ENCODE peak calls at places on chromosomes 12 and 14, in four cellular contexts. I is activated B cell treated with CpG ODN at 0.5 μM for 24 hours, Z is lower leg skin, E is A673. P is an unnamed sample.

GRCh38 chr12:132837693-132838463 is 9.2 kb upstream of the GOLGA3 start:
- DNase-seq in I (no peak), Z (no peak), E (no peak), P (peak; percentile 57)

GRCh38 chr12:12086331-12086730 is 15.6 kb downstream of the BCL2L14 start:
- DNase-seq in I (no peak), Z (no peak), E (no peak), P (no peak)

GRCh38 chr14:69270795-69271708 is 11.1 kb downstream of the GALNT16 start:
- DNase-seq in I (no peak), Z (no peak), E (no peak), P (no peak)

GRCh38 chr12:75953312-75953906 is 78.2 kb downstream of the PHLDA1 start:
- DNase-seq in I (no peak), Z (no peak), E (peak; percentile 50), P (no peak)

GRCh38 chr14:64279719-64280668 is 14.2 kb downstream of the ESR2 start:
- DNase-seq in I (no peak), Z (no peak), E (no peak), P (no peak)

GRCh38 chr14:33404054-33404453 is 465.4 kb downstream of the NPAS3 start:
- DNase-seq in I (no peak), Z (no peak), E (peak; percentile 45), P (no peak)

GRCh38 chr14:45253754-45254300 is 825 bp upstream of the MIS18BP1 start:
- DNase-seq in I (no peak), Z (no peak), E (no peak), P (no peak)

GRCh38 chr12:12645485-12645884 is 33.8 kb downstream of the CREBL2 start:
- DNase-seq in I (no peak), Z (no peak), E (peak; percentile 41), P (no peak)

GRCh38 chr14:55607386-55607785 is 27.4 kb downstream of the KTN1 start:
- DNase-seq in I (no peak), Z (no peak), E (no peak), P (no peak)

GRCh38 chr14:53838374-53838773 is 118.3 kb downstream of the BMP4 start:
- DNase-seq in I (no peak), Z (no peak), E (no peak), P (no peak)

GRCh38 chr12:9118161-9118560 is 2.4 kb upstream of the A2M start:
- DNase-seq in I (no peak), Z (peak; percentile 47), E (no peak), P (no peak)

GRCh38 chr12:80056845-80057244 is 42.5 kb upstream of the OTOGL start:
- DNase-seq in I (no peak), Z (no peak), E (no peak), P (no peak)

GRCh38 chr14:68623828-68624227 is 169.0 kb downstream of the ZFP36L1 start:
- DNase-seq in I (no peak), Z (no peak), E (no peak), P (no peak)

GRCh38 chr12:116916714-116917114 is 6.0 kb downstream of the FBXW8 start:
- DNase-seq in I (no peak), Z (no peak), E (no peak), P (no peak)

GRCh38 chr12:15597125-15597830 is 191.9 kb downstream of the EPS8 start:
- DNase-seq in I (no peak), Z (no peak), E (no peak), P (no peak)

GRCh38 chr12:51517316-51517715 is 73.7 kb upstream of the SCN8A start:
- DNase-seq in I (no peak), Z (no peak), E (no peak), P (no peak)

GRCh38 chr12:100741084-100741711 is 53.4 kb upstream of the ANO4 start:
- DNase-seq in I (no peak), Z (no peak), E (peak; percentile 39), P (no peak)

GRCh38 chr12:13851828-13852227 is 129.6 kb downstream of the GRIN2B start:
- DNase-seq in I (no peak), Z (no peak), E (no peak), P (no peak)

GRCh38 chr12:56124133-56124532 is 3.9 kb upstream of the ESYT1 start:
- DNase-seq in I (no peak), Z (no peak), E (no peak), P (no peak)

GRCh38 chr12:132622437-132623071 is 4.0 kb downstream of the P2RX2 start:
- DNase-seq in I (no peak), Z (no peak), E (peak; percentile 47), P (no peak)

GRCh38 chr12:117466677-117467362 is 105.4 kb upstream of the NOS1 start:
- DNase-seq in I (no peak), Z (no peak), E (no peak), P (no peak)

GRCh38 chr12:65449400-65449799 is 170.9 kb downstream of the MSRB3 start:
- DNase-seq in I (no peak), Z (no peak), E (peak; percentile 14), P (no peak)

GRCh38 chr12:4001869-4002268 is 128.7 kb upstream of the PARP11 start:
- DNase-seq in I (no peak), Z (no peak), E (no peak), P (no peak)

GRCh38 chr12:114064497-114064896 is 98.4 kb upstream of the RBM19 start:
- DNase-seq in I (no peak), Z (no peak), E (no peak), P (no peak)

DNA sequence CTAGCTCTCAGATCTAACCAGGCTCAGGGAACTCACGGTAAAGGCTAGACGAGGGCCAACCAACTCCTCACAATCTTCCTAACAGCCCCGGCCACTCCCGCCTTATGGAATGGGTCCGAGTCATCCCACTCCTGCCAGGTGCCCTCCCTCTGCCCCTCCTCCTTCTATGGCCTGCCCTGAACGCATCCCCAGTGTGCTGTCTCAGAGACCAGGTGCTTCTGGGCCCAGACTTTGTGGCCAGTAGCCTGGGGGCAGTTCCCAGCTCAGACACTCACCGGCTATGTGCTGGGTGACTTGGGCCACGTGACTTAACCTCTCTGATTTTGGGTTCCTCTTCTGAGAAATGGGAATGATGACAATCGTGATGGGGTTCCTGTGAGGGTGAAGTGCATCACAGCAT is 22.5 kb downstream of the PAPLN start:
- DNase-seq in I (peak; percentile 7), Z (no peak), E (no peak), P (no peak)
- TF ChIP-seq CTCF in I (no peak), Z (no peak), E (no peak), P (no peak)

GRCh38 chr12:33427071-33427470 is 12.5 kb downstream of the SYT10 start:
- DNase-seq in I (no peak), Z (no peak), E (peak; percentile 21), P (no peak)
- TF ChIP-seq CTCF in I (no peak), Z (no peak), E (peak; percentile 19), P (no peak)

GRCh38 chr12:96091833-96092232 is 56.4 kb upstream of the LTA4H start:
- DNase-seq in I (no peak), Z (no peak), E (peak; percentile 25), P (no peak)
- TF ChIP-seq CTCF in I (no peak), Z (no peak), E (peak; percentile 36), P (no peak)

GRCh38 chr14:75427482-75428229 is at the start of gene JDP2:
- DNase-seq in I (peak; percentile 57), Z (peak; percentile 85), E (peak; percentile 66), P (peak; percentile 47)
- TF ChIP-seq CTCF in I (no peak), Z (no peak), E (peak; percentile 13), P (no peak)

P was measured in D721Med.